ENCODE peak calls at places on chromosomes 7 and 10, in four cellular contexts. P, C, V and L are unnamed samples.

GRCh38 chr7:151694441-151694827 is 174.7 kb upstream of the RHEB start:
- DNase-seq in V (no peak), C (no peak), P (no peak), L (no peak)

GRCh38 chr10:123967626-123968243 is 76.1 kb upstream of the CPXM2 start:
- DNase-seq in P (peak), C (no peak), V (no peak), L (peak)

GRCh38 chr10:48406204-48406603 is 99.7 kb downstream of the MAPK8 start:
- DNase-seq in V (no peak), C (no peak), P (no peak), L (no peak)

GRCh38 chr10:11424456-11425287 is 186.8 kb downstream of the USP6NL start:
- DNase-seq in P (peak), V (no peak), C (no peak), L (no peak)

GRCh38 chr7:30804078-30804661 is 33.0 kb downstream of the MINDY4 start:
- DNase-seq in V (no peak), C (no peak), P (no peak), L (no peak)

GRCh38 chr7:143993924-143994323 is 6.2 kb upstream of the OR6B1 start:
- DNase-seq in P (no peak), C (no peak), V (no peak), L (no peak)

GRCh38 chr7:37986780-37987380 is 66.4 kb downstream of the EPDR1 start:
- DNase-seq in C (no peak), V (no peak), P (no peak), L (peak)

GRCh38 chr7:5284304-5285281 is 1.9 kb downstream of the SLC29A4 start:
- DNase-seq in C (no peak), P (peak), V (no peak), L (no peak)

GRCh38 chr7:68689087-68689433 is 909.2 kb upstream of the AUTS2 start:
- DNase-seq in V (no peak), C (no peak), P (no peak), L (no peak)

GRCh38 chr7:139476891-139477290 is 6.6 kb downstream of the KLRG2 start:
- DNase-seq in V (no peak), C (no peak), P (no peak), L (no peak)

GRCh38 chr10:28722065-28722803 is 44.9 kb downstream of the BAMBI start:
- DNase-seq in P (peak), C (no peak), V (no peak), L (no peak)

GRCh38 chr7:78377532-78377931 is 579.0 kb downstream of the PHTF2 start:
- DNase-seq in V (no peak), P (no peak), C (no peak), L (no peak)

GRCh38 chr10:77049896-77050295 is 587.7 kb downstream of the KCNMA1 start:
- DNase-seq in C (no peak), P (no peak), V (no peak), L (no peak)

GRCh38 chr7:19957664-19958063 is 184.2 kb upstream of the TMEM196 start:
- DNase-seq in P (no peak), C (no peak), V (no peak), L (no peak)

GRCh38 chr10:128867119-128867518 is 599.9 kb upstream of the MGMT start:
- DNase-seq in V (no peak), P (no peak), C (no peak), L (no peak)

GRCh38 chr7:102393467-102393866 is 2.7 kb upstream of the PRKRIP1 start:
- DNase-seq in V (no peak), C (no peak), P (no peak), L (no peak)

GRCh38 chr10:91787810-91788209 is 10.4 kb upstream of the TNKS2 start:
- DNase-seq in C (no peak), P (no peak), V (no peak), L (no peak)

GRCh38 chr10:98353105-98353504 is 61.9 kb downstream of the PYROXD2 start:
- DNase-seq in V (no peak), C (no peak), P (no peak), L (no peak)

GRCh38 chr10:84138478-84139125 is 707 bp upstream of the GHITM start:
- DNase-seq in C (peak), V (peak), P (peak), L (no peak)

GRCh38 chr10:123194056-123194455 is 39.9 kb downstream of the BUB3 start:
- DNase-seq in P (no peak), V (no peak), C (no peak), L (no peak)

GRCh38 chr7:92608380-92609322 is 18.5 kb upstream of the FAM133B start:
- DNase-seq in V (no peak), C (no peak), P (peak), L (no peak)

GRCh38 chr10:44390585-44391072 is 5.7 kb upstream of the CXCL12 start:
- DNase-seq in C (no peak), V (no peak), P (no peak), L (no peak)

GRCh38 chr10:88278912-88279311 is 304.2 kb downstream of the RNLS start:
- DNase-seq in V (no peak), P (no peak), C (no peak), L (no peak)

GRCh38 chr10:101961591-101962498 is 94.1 kb downstream of the ARMH3 start:
- DNase-seq in P (no peak), C (no peak), V (no peak), L (no peak)

GRCh38 chr7:26843696-26844095 is 20.7 kb downstream of the SKAP2 start:
- DNase-seq in V (no peak), P (no peak), C (no peak), L (no peak)

GRCh38 chr10:15253951-15254807 is 85.7 kb upstream of the NMT2 start:
- DNase-seq in V (no peak), P (no peak), C (no peak), L (no peak)

GRCh38 chr10:64036306-64036930 is 515.2 kb downstream of the REEP3 start:
- DNase-seq in C (no peak), P (no peak), V (no peak), L (no peak)

GRCh38 chr10:7085147-7085912 is 325.5 kb downstream of the SFMBT2 start:
- DNase-seq in C (no peak), V (no peak), P (no peak), L (peak)

GRCh38 chr7:157004050-157004838 is 6.2 kb downstream of the MNX1 start:
- DNase-seq in C (no peak), P (no peak), V (no peak), L (no peak)

GRCh38 chr10:13633689-13634088 is 46.9 kb downstream of the PRPF18 start:
- DNase-seq in P (no peak), C (no peak), V (no peak), L (no peak)

GRCh38 chr10:31320179-31320597 is 1.2 kb downstream of the ZEB1 start:
- DNase-seq in V (peak), C (peak), P (peak), L (peak)

GRCh38 chr10:97320480-97321031 is 1.5 kb downstream of the FRAT1 start:
- DNase-seq in P (no peak), V (no peak), C (peak), L (no peak)

GRCh38 chr10:102382871-102383270 is 12.6 kb upstream of the NFKB2 start:
- DNase-seq in C (no peak), V (no peak), P (no peak), L (no peak)

GRCh38 chr7:51111256-51111655 is 205.4 kb downstream of the COBL start:
- DNase-seq in V (no peak), C (no peak), P (no peak), L (no peak)

GRCh38 chr10:71710519-71710918 is 9.1 kb downstream of the C10orf105 start:
- DNase-seq in V (no peak), C (no peak), P (no peak), L (no peak)

GRCh38 chr7:51270965-51271364 is 45.6 kb downstream of the COBL start:
- DNase-seq in P (no peak), C (no peak), V (no peak), L (no peak)

GRCh38 chr7:95322396-95322795 is 1.9 kb downstream of the PON1 start:
- DNase-seq in V (no peak), C (no peak), P (no peak), L (no peak)